ENCODE peak calls at places on chromosomes 12 and 14, in four cellular contexts. One of them, this sample, is unnamed.
A peak's percentile ranks its signal among the peaks of the same experiment; 100 is the strongest.

GRCh38 chr14:104582649-104583048 is 3.1 kb downstream of the C14orf180 start:
- DNase-seq in GM12878: no peak
- DNase-seq in H1: no peak
- DNase-seq in HepG2: no peak
- DNase-seq in this sample: no peak

GRCh38 chr14:60396718-60397343 is 89.0 kb downstream of the C14orf39 start:
- DNase-seq in GM12878: no peak
- DNase-seq in H1: no peak
- DNase-seq in HepG2: no peak
- DNase-seq in this sample: no peak

GRCh38 chr12:74539765-74540526 is 2.3 kb downstream of the ATXN7L3B start:
- DNase-seq in GM12878: no peak
- DNase-seq in H1: no peak
- DNase-seq in HepG2: no peak
- DNase-seq in this sample: no peak

GRCh38 chr12:12115531-12115930 is 44.8 kb downstream of the BCL2L14 start:
- DNase-seq in GM12878: no peak
- DNase-seq in H1: no peak
- DNase-seq in HepG2: no peak
- DNase-seq in this sample: no peak

GRCh38 chr14:51074986-51075385 is 19.9 kb downstream of the TRIM9 start:
- DNase-seq in GM12878: no peak
- DNase-seq in H1: no peak
- DNase-seq in HepG2: no peak
- DNase-seq in this sample: no peak

GRCh38 chr12:46219892-46220655 is 48.8 kb downstream of the SLC38A1 start:
- DNase-seq in GM12878: no peak
- DNase-seq in H1: no peak
- DNase-seq in HepG2: peak; percentile 30
- DNase-seq in this sample: no peak

GRCh38 chr12:29088611-29089219 is 60.4 kb upstream of the FAR2 start:
- DNase-seq in GM12878: no peak
- DNase-seq in H1: no peak
- DNase-seq in HepG2: peak; percentile 1
- DNase-seq in this sample: no peak

GRCh38 chr14:80535171-80535570 is 323.9 kb upstream of the DIO2 start:
- DNase-seq in GM12878: no peak
- DNase-seq in H1: no peak
- DNase-seq in HepG2: no peak
- DNase-seq in this sample: no peak

GRCh38 chr12:27361372-27361771 is 28.7 kb downstream of the BMAL2 start:
- DNase-seq in GM12878: no peak
- DNase-seq in H1: no peak
- DNase-seq in HepG2: no peak
- DNase-seq in this sample: no peak

GRCh38 chr12:127389923-127390322 is 877.0 kb upstream of the TMEM132C start:
- DNase-seq in GM12878: no peak
- DNase-seq in H1: peak; percentile 66
- DNase-seq in HepG2: peak; percentile 3
- DNase-seq in this sample: peak; percentile 61

GRCh38 chr12:28191690-28192089 is 1.4 kb downstream of the CCDC91 start:
- DNase-seq in GM12878: no peak
- DNase-seq in H1: no peak
- DNase-seq in HepG2: no peak
- DNase-seq in this sample: no peak

GRCh38 chr12:13208533-13209278 is 12.2 kb downstream of the EMP1 start:
- DNase-seq in GM12878: no peak
- DNase-seq in H1: peak; percentile 54
- DNase-seq in HepG2: no peak
- DNase-seq in this sample: no peak

GRCh38 chr14:74866708-74867389 is 9.1 kb downstream of the PROX2 start:
- DNase-seq in GM12878: no peak
- DNase-seq in H1: no peak
- DNase-seq in HepG2: no peak
- DNase-seq in this sample: no peak

GRCh38 chr14:30078827-30079402 is 151.3 kb upstream of the PRKD1 start:
- DNase-seq in GM12878: no peak
- DNase-seq in H1: no peak
- DNase-seq in HepG2: no peak
- DNase-seq in this sample: no peak

GRCh38 chr12:107760207-107760816 is 625 bp downstream of the PRDM4 start:
- DNase-seq in GM12878: no peak
- DNase-seq in H1: peak; percentile 67
- DNase-seq in HepG2: peak; percentile 19
- DNase-seq in this sample: no peak

DNA sequence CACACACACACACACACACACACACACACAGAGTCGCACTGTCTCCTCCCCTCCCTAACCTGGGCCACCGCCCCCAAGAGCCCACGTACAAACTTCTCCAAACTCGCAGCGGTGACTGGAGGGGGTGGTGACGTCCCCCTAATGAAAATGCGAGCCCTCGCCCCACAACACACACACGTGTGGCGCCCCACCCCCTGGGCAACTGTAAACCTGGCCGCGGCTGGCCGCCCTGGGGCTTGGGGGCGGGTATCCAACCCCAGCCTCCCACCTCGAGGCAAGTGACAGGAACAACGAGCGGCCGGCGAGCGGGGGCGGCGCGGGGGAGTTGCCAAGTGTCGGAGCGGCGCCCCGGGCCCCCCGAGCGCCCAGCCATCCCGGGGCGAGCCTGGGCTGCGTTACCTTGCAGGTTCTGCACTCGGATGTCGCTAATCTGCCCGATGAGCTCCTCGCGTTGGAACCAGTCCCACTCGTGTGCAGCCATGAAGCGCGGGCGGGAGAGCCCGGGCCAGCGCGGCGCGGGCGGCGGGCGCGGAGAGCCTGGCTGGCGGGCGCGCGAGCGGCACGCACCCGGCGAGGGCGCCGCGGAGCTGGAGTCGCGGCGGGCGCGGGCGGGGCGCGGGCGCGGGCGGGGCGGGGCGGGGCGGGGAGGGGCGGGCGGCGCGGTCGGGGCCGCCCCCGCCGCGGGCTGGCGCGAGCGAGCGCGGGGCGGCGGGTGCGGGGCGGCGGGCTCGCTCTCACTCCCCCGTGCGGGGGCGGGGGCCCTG is at the start of gene CLMN:
- DNase-seq in GM12878: no peak
- DNase-seq in H1: peak; percentile 69
- DNase-seq in HepG2: no peak
- DNase-seq in this sample: no peak
- TF ChIP-seq ZNF274 in GM12878: no peak
- TF ChIP-seq ZNF274 in H1: no peak
- TF ChIP-seq ZNF274 in HepG2: no peak
- TF ChIP-seq ZNF274 in this sample: no peak

DNA sequence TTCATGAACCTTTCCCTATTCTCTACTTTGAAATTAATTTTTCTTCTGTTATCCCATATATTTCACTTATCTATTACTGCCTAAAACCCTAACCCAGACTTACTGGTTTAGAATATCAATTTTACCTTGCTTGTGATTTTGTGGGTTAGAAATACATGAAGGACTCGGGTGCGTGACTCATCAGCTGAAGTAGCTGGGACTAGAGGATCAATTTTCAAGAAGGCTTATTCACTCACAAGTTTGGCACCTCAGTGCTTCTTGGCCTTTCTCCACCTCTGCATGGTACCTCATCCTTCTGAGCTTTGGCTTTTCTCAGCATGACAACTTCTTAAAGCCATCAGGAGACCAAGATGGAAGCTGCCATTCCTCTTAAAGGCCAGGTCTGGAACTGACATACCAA is 57.8 kb downstream of the TMEM117 start:
- DNase-seq in GM12878: no peak
- DNase-seq in H1: no peak
- DNase-seq in HepG2: no peak
- DNase-seq in this sample: no peak
- TF ChIP-seq SUZ12 in GM12878: no peak
- TF ChIP-seq SUZ12 in H1: no peak
- TF ChIP-seq SUZ12 in HepG2: no peak
- TF ChIP-seq SUZ12 in this sample: no peak

DNA sequence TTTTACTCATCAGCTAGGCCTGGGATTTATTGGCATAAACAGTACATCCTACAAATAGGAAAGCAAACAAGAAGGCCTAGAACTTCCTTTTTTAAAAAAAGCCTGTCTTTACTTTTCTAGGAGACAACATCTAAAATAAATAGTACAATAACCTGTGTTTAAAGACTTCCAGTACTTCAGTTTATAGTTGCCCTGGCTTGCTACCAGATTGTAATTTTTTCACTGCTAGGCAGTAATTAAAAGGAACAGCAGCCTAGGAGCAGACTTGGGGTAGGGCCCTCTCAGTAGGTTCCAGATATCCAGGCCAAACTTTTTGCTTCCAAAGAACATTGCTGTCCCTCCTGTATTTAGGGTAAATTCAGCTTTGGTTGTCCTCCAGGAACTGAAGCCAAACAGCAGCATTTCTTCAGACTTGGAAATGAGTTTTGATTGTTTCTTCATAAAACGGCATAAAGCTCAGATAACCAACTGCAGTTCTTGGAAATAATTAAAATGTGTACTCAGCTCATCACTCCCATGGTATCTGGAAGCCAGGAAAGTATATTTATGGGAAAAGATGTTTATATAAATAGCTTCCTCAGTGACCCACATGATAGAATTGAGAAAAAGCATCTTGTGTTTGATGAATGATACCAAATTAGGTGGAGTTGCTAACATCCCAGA is 61.7 kb downstream of the PPP1R36 start:
- DNase-seq in GM12878: no peak
- DNase-seq in H1: peak; percentile 4
- DNase-seq in HepG2: no peak
- DNase-seq in this sample: no peak
- TF ChIP-seq YY1 in GM12878: no peak
- TF ChIP-seq YY1 in H1: no peak
- TF ChIP-seq YY1 in HepG2: no peak
- TF ChIP-seq YY1 in this sample: no peak

DNA sequence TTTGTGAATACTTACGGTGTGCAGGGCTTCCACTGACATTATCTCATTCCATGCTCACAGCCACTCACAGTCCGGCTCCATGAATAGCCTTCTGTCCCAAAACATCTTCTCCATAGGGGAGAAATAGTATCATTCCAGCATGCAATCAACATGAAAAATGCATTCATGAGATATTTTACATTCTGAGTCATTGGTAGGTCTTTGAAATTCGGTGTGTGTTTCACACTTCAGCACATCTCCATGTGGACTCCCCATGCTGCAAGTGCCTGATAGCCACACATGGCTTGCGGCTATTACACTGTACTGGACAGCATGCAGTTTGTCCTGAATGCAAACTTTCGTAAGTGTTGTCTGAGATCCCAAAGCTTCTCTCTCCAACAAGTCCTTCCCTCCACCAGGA is 449.3 kb downstream of the MED13L start:
- DNase-seq in GM12878: no peak
- DNase-seq in H1: no peak
- DNase-seq in HepG2: no peak
- DNase-seq in this sample: no peak
- TF ChIP-seq ZNF274 in GM12878: no peak
- TF ChIP-seq ZNF274 in H1: no peak
- TF ChIP-seq ZNF274 in HepG2: no peak
- TF ChIP-seq ZNF274 in this sample: no peak

GRCh38 chr14:103552011-103552797 is 10.3 kb downstream of the BAG5 start:
- DNase-seq in GM12878: no peak
- DNase-seq in H1: no peak
- DNase-seq in HepG2: no peak
- DNase-seq in this sample: no peak

GRCh38 chr14:103549361-103550311 is 12.8 kb downstream of the BAG5 start:
- DNase-seq in GM12878: no peak
- DNase-seq in H1: no peak
- DNase-seq in HepG2: peak; percentile 89
- DNase-seq in this sample: no peak

GRCh38 chr14:103548463-103549351 is 13.8 kb downstream of the BAG5 start:
- DNase-seq in GM12878: no peak
- DNase-seq in H1: no peak
- DNase-seq in HepG2: no peak
- DNase-seq in this sample: no peak

GRCh38 chr14:103551338-103551762 is 11.1 kb downstream of the BAG5 start:
- DNase-seq in GM12878: no peak
- DNase-seq in H1: no peak
- DNase-seq in HepG2: no peak
- DNase-seq in this sample: no peak

DNA sequence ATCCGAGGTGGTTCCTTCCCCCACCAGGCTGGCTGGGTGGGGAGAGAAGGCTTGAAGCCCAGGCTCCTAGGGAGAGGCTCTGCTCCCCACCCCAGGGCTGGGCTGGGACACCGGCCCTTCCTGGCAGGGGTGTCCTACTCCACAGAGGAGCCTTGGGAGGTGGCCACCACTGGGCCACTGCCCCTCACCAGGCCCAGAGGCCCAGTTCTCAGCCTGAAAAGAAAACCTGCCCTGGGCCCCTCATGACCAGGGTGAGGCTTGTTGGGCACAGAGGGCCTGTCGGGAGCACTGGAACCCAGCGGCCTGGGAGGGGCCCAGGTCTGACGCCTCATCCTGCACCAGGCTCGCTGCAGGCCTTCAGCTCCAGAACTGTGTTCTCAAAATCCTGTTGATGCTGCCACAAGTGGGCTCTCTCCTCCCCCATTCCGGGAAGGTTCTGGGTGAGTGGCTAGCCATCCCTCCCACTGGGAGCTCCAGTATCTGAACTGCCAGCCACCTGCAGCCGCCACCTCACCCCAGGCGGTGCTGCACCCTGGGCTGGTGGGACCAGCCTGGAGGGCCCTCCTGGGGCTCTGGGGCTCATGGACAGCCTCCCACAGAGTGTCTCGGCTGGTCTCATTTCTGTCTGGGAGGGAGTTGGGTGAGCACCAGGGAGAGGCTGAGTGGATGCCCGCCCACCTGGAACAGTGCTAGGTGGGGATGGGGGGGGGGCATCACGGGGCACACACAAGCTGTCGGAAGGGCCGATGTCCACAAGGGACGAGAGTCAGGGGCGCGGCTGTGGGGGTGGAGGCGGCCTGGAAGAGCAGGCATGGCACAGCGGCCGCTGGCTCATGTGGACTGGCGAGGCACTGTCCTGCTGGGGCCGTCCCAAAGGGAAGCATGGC is 11.8 kb downstream of the BAG5 start:
- DNase-seq in GM12878: no peak
- DNase-seq in H1: no peak
- DNase-seq in HepG2: no peak
- DNase-seq in this sample: no peak
- TF ChIP-seq SUZ12 in GM12878: no peak
- TF ChIP-seq SUZ12 in H1: no peak
- TF ChIP-seq SUZ12 in HepG2: no peak
- TF ChIP-seq SUZ12 in this sample: no peak

GRCh38 chr14:59239030-59239429 is 50.6 kb downstream of the DAAM1 start:
- DNase-seq in GM12878: no peak
- DNase-seq in H1: no peak
- DNase-seq in HepG2: no peak
- DNase-seq in this sample: no peak
- TF ChIP-seq YY1 in GM12878: no peak
- TF ChIP-seq YY1 in H1: no peak
- TF ChIP-seq YY1 in HepG2: no peak
- TF ChIP-seq YY1 in this sample: no peak

GRCh38 chr12:55723516-55724225 is 3.5 kb downstream of the RDH5 start:
- DNase-seq in GM12878: no peak
- DNase-seq in H1: no peak
- DNase-seq in HepG2: no peak
- DNase-seq in this sample: no peak
- TF ChIP-seq ZNF274 in GM12878: no peak
- TF ChIP-seq ZNF274 in H1: no peak
- TF ChIP-seq ZNF274 in HepG2: no peak
- TF ChIP-seq ZNF274 in this sample: no peak